ENCODE peak calls at places on chromosomes 13 and 19, in seven cellular contexts. B is body of pancreas; C is pancreas; H is right lobe of liver; D is right cardiac atrium; R is CD4-positive, CD25-positive, alpha-beta regulatory T cell; S is upper lobe of left lung. F is an unnamed sample.
A peak's percentile ranks its signal among the peaks of the same experiment; 100 is the strongest.

GRCh38 chr19:43636121-43636683 is 3.4 kb downstream of the CADM4 start:
- ATAC-seq in B (no peak), C (no peak), H (no peak), D (peak; percentile 6), R (no peak), S (no peak), F (no peak)

GRCh38 chr13:114286808-114287207 is 5.4 kb downstream of the UPF3A start:
- ATAC-seq in B (no peak), C (no peak), H (no peak), D (no peak), R (no peak), S (no peak), F (no peak)

GRCh38 chr13:89520468-89520867 is 1827.0 kb upstream of the MIR17HG start:
- ATAC-seq in B (no peak), C (no peak), H (peak; percentile 99), D (no peak), R (no peak), S (no peak), F (no peak)

GRCh38 chr13:99307648-99308339 is 595 bp upstream of the GPR183 start:
- ATAC-seq in B (peak; percentile 68), C (peak; percentile 85), H (peak; percentile 27), D (peak; percentile 72), R (peak; percentile 58), S (peak; percentile 59), F (no peak)

GRCh38 chr19:41746593-41747227 is 8.6 kb upstream of the CEACAM6 start:
- ATAC-seq in B (peak; percentile 54), C (peak; percentile 51), H (peak; percentile 80), D (peak; percentile 57), R (peak; percentile 66), S (peak; percentile 78), F (no peak)

GRCh38 chr19:37989855-37990254 is 82.8 kb downstream of the SIPA1L3 start:
- ATAC-seq in B (no peak), C (no peak), H (peak; percentile 13), D (no peak), R (no peak), S (no peak), F (no peak)

GRCh38 chr13:86402500-86402899 is 603.3 kb upstream of the SLITRK6 start:
- ATAC-seq in B (no peak), C (no peak), H (no peak), D (no peak), R (no peak), S (no peak), F (no peak)

GRCh38 chr19:11261902-11262839 is at the start of gene DOCK6:
- ATAC-seq in B (peak; percentile 70), C (peak; percentile 53), H (peak; percentile 30), D (peak; percentile 33), R (peak; percentile 57), S (peak; percentile 82), F (peak; percentile 77)

GRCh38 chr13:33285420-33286124 is at the start of gene STARD13:
- ATAC-seq in B (peak; percentile 98), C (peak; percentile 96), H (peak; percentile 91), D (peak; percentile 97), R (no peak), S (peak; percentile 96), F (peak; percentile 97)

GRCh38 chr19:10832659-10833296 is 3.2 kb downstream of the TMED1 start:
- ATAC-seq in B (no peak), C (no peak), H (no peak), D (no peak), R (no peak), S (no peak), F (no peak)

GRCh38 chr19:38321646-38322323 is 2.1 kb downstream of the KCNK6 start:
- ATAC-seq in B (no peak), C (peak; percentile 2), H (peak; percentile 13), D (peak; percentile 70), R (no peak), S (peak; percentile 28), F (peak; percentile 80)

GRCh38 chr13:109287553-109287952 is 498.8 kb downstream of the IRS2 start:
- ATAC-seq in B (no peak), C (no peak), H (no peak), D (no peak), R (no peak), S (no peak), F (no peak)

GRCh38 chr19:1091544-1092175 is 3.5 kb downstream of the POLR2E start:
- ATAC-seq in B (no peak), C (no peak), H (no peak), D (no peak), R (no peak), S (no peak), F (no peak)

GRCh38 chr19:46715620-46716012 is 1.3 kb downstream of the PRKD2 start:
- ATAC-seq in B (no peak), C (no peak), H (no peak), D (no peak), R (no peak), S (no peak), F (no peak)

GRCh38 chr19:33515921-33516320 is 5.7 kb downstream of the PEPD start:
- ATAC-seq in B (no peak), C (no peak), H (no peak), D (no peak), R (no peak), S (no peak), F (no peak)

GRCh38 chr13:19863323-19864017 is at the start of gene ZMYM5:
- ATAC-seq in B (peak; percentile 95), C (peak; percentile 89), H (peak; percentile 93), D (peak; percentile 98), R (peak; percentile 85), S (peak; percentile 97), F (peak; percentile 98)

GRCh38 chr13:104837756-104838155 is 1697.7 kb downstream of the EFNB2 start:
- ATAC-seq in B (no peak), C (no peak), H (no peak), D (no peak), R (no peak), S (no peak), F (no peak)

GRCh38 chr13:26914148-26914547 is 153.6 kb upstream of the GPR12 start:
- ATAC-seq in B (no peak), C (no peak), H (no peak), D (no peak), R (no peak), S (no peak), F (no peak)

GRCh38 chr13:37741536-37741935 is 128.0 kb downstream of the TRPC4 start:
- ATAC-seq in B (no peak), C (no peak), H (no peak), D (no peak), R (no peak), S (no peak), F (no peak)

DNA sequence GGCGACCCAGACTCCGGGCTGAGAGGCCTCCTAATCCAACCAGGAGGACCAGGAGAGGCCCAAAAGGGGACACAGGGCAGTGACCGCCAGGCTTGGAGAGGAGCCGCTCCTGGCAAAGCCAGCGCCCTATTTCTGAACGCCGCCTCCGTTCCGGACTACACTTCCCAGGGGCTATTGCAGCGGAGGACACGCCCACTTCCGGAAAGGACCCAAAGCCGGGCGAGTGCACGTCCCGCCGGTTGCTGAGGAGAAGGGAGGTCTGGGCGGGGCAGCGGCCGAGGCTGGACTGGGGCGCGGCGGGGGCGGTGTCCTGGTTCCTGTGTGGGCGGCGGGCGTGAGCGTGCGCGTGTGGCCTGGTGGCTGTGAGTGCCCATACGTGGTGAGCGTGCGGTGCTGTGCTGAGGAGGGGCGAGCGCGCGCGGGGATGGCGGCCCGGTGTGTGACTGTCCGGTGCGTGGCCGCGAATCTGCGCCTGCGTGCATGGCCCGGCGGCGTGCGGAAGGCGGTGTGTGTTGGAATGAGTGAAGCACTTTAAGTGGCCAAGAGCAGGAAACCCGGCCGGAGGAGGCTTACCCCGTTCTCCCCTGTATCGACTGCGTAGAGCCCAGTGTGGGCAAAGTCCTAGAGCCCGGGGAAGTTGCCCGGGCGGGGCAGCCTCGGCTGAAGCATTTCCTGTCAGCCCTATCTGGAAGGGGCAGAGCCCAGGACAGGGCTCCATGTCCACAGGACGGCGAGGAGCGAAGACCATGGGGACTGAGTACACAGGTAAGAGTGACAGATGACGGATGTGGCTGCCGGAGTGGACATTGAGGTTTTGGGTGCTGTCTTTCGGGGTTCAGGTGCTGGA is at the start of gene ZNF470:
- ATAC-seq in B (peak; percentile 97), C (peak; percentile 100), H (peak; percentile 99), D (peak; percentile 100), R (peak; percentile 94), S (peak; percentile 100), F (peak; percentile 100)
- H3K9me3 ChIP-seq in B (peaks cover 4% of the 10 kb centered on the region), C (no peaks in the 10 kb centered on the region), H (peaks cover 16% of the 10 kb centered on the region), D (peaks cover 4% of the 10 kb centered on the region), R (peaks cover 65% of the 10 kb centered on the region), S (peaks cover 88% of the 10 kb centered on the region), F (peaks cover 2% of the 10 kb centered on the region)

GRCh38 chr13:29846475-29847256 is 3.8 kb downstream of the UBL3 start:
- ATAC-seq in B (no peak), C (no peak), H (no peak), D (no peak), R (no peak), S (no peak), F (no peak)
- H3K4me3 ChIP-seq in B (peak overlapping the region; percentile 19), C (peak overlapping the region; percentile 93), H (peak overlapping the region; percentile 75), D (peak overlapping the region; percentile 73), R (peak overlapping the region; percentile 93), S (peak overlapping the region; percentile 75), F (peak overlapping the region; percentile 69)

GRCh38 chr19:58181902-58182576 is 822 bp upstream of the ZNF274 start:
- ATAC-seq in B (no peak), C (no peak), H (peak; percentile 12), D (no peak), R (no peak), S (no peak), F (no peak)

GRCh38 chr19:58183822-58184215 is 958 bp downstream of the ZNF274 start:
- ATAC-seq in B (no peak), C (no peak), H (no peak), D (no peak), R (no peak), S (no peak), F (no peak)

GRCh38 chr19:58182577-58182988 is 278 bp upstream of the ZNF274 start:
- ATAC-seq in B (no peak), C (no peak), H (no peak), D (no peak), R (peak; percentile 71), S (no peak), F (no peak)

DNA sequence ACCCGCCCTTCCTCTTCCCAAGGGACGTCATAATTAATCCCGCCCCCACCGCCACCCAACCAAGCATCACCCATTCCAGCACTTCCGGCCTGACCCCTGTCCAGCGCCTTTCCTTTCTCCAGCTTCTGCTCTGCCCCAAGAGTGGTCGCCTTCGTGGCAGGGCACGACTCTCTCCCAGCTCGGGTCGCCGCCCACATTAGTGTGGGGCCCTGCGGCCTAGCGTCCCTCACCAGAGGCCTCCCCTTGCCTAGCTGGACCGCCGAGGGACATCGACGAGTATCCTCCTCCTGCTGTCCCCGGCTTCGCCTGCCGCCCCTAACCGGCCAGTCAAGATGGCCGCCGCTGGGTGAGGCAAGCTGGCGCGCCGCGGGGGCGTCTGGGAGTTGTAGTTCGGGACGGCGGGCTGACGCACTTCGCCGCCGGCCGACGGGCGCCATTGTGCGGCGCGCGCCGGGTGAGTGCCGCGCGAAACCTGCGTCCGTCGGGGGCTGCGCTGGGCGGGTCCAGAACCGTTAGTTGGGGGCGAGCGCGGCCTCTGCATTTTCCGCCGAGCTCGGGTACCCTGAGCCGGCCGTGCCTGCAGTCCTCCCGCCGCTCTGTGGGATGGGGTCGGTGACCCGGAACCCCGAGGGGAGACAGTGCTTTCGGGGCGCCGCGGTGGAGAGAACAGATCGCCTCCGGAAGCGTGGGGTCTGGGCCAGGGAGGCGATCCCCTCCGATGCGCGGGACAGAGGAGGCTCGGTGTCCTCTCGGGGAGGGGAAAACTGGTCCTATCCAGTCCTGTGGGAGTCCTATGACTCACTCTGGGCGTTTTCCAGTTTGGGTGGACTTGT is at the start of gene ZNF274:
- ATAC-seq in B (peak; percentile 95), C (peak; percentile 96), H (peak; percentile 90), D (peak; percentile 97), R (peak; percentile 91), S (peak; percentile 98), F (peak; percentile 98)
- H3K9me3 ChIP-seq in B (peaks cover 2% of the 10 kb centered on the region), C (no peaks in the 10 kb centered on the region), H (peaks cover 56% of the 10 kb centered on the region), D (peaks cover 34% of the 10 kb centered on the region), R (peaks cover 42% of the 10 kb centered on the region), S (peaks cover 100% of the 10 kb centered on the region), F (peaks cover 16% of the 10 kb centered on the region)

GRCh38 chr13:25291691-25292090 is 4.4 kb upstream of the MTMR6 start:
- ATAC-seq in B (no peak), C (no peak), H (no peak), D (no peak), R (no peak), S (no peak), F (no peak)
- H3K4me3 ChIP-seq in B (no peak overlapping the region), C (no peak overlapping the region), H (no peak overlapping the region), D (no peak overlapping the region), R (no peak overlapping the region), S (no peak overlapping the region), F (no peak overlapping the region)